ENCODE peak calls at places on chromosomes 13 and 19, in six cellular contexts. S is AG10803, W is activated T-cell treated with anti-CD3 and anti-CD28 coated beads for 1 hour, A is neural progenitor cell, F is left cardiac atrium, K is EL. E is an unnamed sample.

GRCh38 chr19:11446652-11447301 is 11.3 kb downstream of the PRKCSH start:
- DNase-seq in S (no peak), W (peak), A (peak), K (peak), F (peak), E (peak)

GRCh38 chr19:39038098-39038497 is 5.7 kb upstream of the FBXO27 start:
- DNase-seq in K (peak), S (peak), W (no peak), F (peak), A (peak), E (no peak)

GRCh38 chr13:30751183-30751933 is 16.0 kb downstream of the ALOX5AP start:
- DNase-seq in W (no peak), K (no peak), F (no peak), A (no peak), S (no peak), E (no peak)

GRCh38 chr13:67139551-67139950 is 90.6 kb downstream of the PCDH9 start:
- DNase-seq in K (no peak), S (no peak), F (no peak), A (no peak), W (no peak), E (no peak)

GRCh38 chr19:39351537-39352037 is 9.4 kb downstream of the SAMD4B start:
- DNase-seq in F (no peak), W (no peak), A (no peak), S (peak), K (peak), E (no peak)

GRCh38 chr19:2888739-2889224 is 11.9 kb upstream of the ZNF57 start:
- DNase-seq in S (peak), K (no peak), W (peak), A (no peak), F (peak), E (no peak)

GRCh38 chr13:30685320-30685859 is 50.0 kb upstream of the ALOX5AP start:
- DNase-seq in A (no peak), K (no peak), S (no peak), F (no peak), W (no peak), E (no peak)

GRCh38 chr13:46778879-46779278 is 18.1 kb downstream of the ESD start:
- DNase-seq in W (no peak), S (peak), A (no peak), K (peak), F (no peak), E (no peak)

GRCh38 chr13:110361365-110361911 is 54.4 kb downstream of the COL4A2 start:
- DNase-seq in A (no peak), S (peak), K (no peak), F (peak), W (no peak), E (peak)

GRCh38 chr13:30816733-30817132 is 81.4 kb downstream of the ALOX5AP start:
- DNase-seq in S (no peak), W (no peak), F (no peak), A (no peak), K (no peak), E (peak)

GRCh38 chr19:14804755-14805154 is 26.4 kb upstream of the ADGRE2 start:
- DNase-seq in W (no peak), A (no peak), F (no peak), K (no peak), S (no peak), E (no peak)

GRCh38 chr19:38035515-38036495 is 128.8 kb downstream of the SIPA1L3 start:
- DNase-seq in W (no peak), K (peak), A (no peak), S (peak), F (no peak), E (no peak)

GRCh38 chr19:49921871-49922755 is 6.9 kb upstream of the ATF5 start:
- DNase-seq in W (no peak), A (no peak), F (no peak), K (peak), S (peak), E (no peak)